ENCODE peak calls at places on chromosomes 16 and 17, in five cellular contexts. H, F, K, X and Z are unnamed samples. For H3K4me1, the result is how much of the 10 kb centered on the place peaks cover.

GRCh38 chr17:64146418-64147109 is 16.6 kb upstream of the ERN1 start:
- DNase-seq in X (peak), F (peak), K (peak), H (peak), Z (peak)

GRCh38 chr16:47753620-47754019 is 292.5 kb downstream of the PHKB start:
- DNase-seq in K (no peak), F (no peak), H (no peak), X (no peak), Z (no peak)

GRCh38 chr16:23081675-23082119 is 67.6 kb downstream of the USP31 start:
- DNase-seq in X (peak), H (no peak), K (no peak), F (no peak), Z (no peak)

GRCh38 chr17:57811633-57812280 is 38.1 kb downstream of the MRPS23 start:
- DNase-seq in K (no peak), X (no peak), F (no peak), H (no peak), Z (no peak)

GRCh38 chr16:70576431-70577255 is 53.0 kb downstream of the SF3B3 start:
- DNase-seq in H (no peak), F (no peak), K (peak), X (peak), Z (no peak)

GRCh38 chr17:72858826-72859495 is 233.5 kb downstream of the SLC39A11 start:
- DNase-seq in K (no peak), H (no peak), X (no peak), F (no peak), Z (no peak)

GRCh38 chr17:48335858-48336500 is 94.0 kb downstream of the SKAP1 start:
- DNase-seq in K (no peak), H (no peak), X (peak), F (no peak), Z (no peak)

GRCh38 chr16:22843856-22844255 is 29.9 kb downstream of the HS3ST2 start:
- DNase-seq in X (no peak), F (no peak), H (no peak), K (no peak), Z (no peak)

GRCh38 chr16:75789237-75789636 is 62.9 kb upstream of the CPHXL start:
- DNase-seq in F (no peak), H (no peak), X (peak), K (no peak), Z (no peak)

GRCh38 chr17:3710951-3711383 is 12.7 kb upstream of the HASPIN start:
- DNase-seq in X (peak), F (no peak), K (no peak), H (peak), Z (no peak)

GRCh38 chr16:17448640-17449638 is 21.8 kb downstream of the XYLT1 start:
- DNase-seq in K (no peak), X (no peak), H (no peak), F (peak), Z (no peak)

GRCh38 chr16:58462997-58463891 is 36.7 kb upstream of the NDRG4 start:
- DNase-seq in F (no peak), X (no peak), H (no peak), K (no peak), Z (no peak)

GRCh38 chr17:64449545-64449944 is 630 bp downstream of the MILR1 start:
- DNase-seq in X (no peak), H (no peak), K (no peak), F (no peak), Z (no peak)

GRCh38 chr17:61394630-61395408 is 4.8 kb upstream of the TBX2 start:
- DNase-seq in X (no peak), H (no peak), K (no peak), F (no peak), Z (no peak)

GRCh38 chr17:61419496-61420046 is 19.9 kb downstream of the TBX2 start:
- DNase-seq in X (no peak), H (no peak), K (no peak), F (no peak), Z (no peak)

GRCh38 chr17:66040402-66040801 is 151.5 kb downstream of the CEP112 start:
- DNase-seq in K (no peak), X (no peak), F (no peak), H (no peak), Z (no peak)

GRCh38 chr16:20401066-20401465 is 3.5 kb downstream of the PDILT start:
- DNase-seq in X (no peak), F (no peak), H (no peak), K (no peak), Z (no peak)

GRCh38 chr17:12349297-12349696 is 316.4 kb upstream of the MYOCD start:
- DNase-seq in H (no peak), F (no peak), X (no peak), K (no peak), Z (no peak)

GRCh38 chr17:51152766-51153209 is 571 bp upstream of the NME1 start:
- DNase-seq in H (no peak), K (peak), X (peak), F (no peak), Z (no peak)

GRCh38 chr16:24291932-24292331 is 35.8 kb downstream of the CACNG3 start:
- DNase-seq in X (no peak), H (no peak), K (no peak), F (no peak), Z (no peak)

GRCh38 chr16:87351320-87351698 is 32.3 kb downstream of the FBXO31 start:
- DNase-seq in H (no peak), F (no peak), X (no peak), K (no peak), Z (no peak)

GRCh38 chr16:18788828-18789514 is 1.2 kb downstream of the RPS15A start:
- DNase-seq in F (no peak), K (peak), H (no peak), X (no peak), Z (no peak)

GRCh38 chr17:56834380-56835258 is 668 bp downstream of the DGKE start:
- DNase-seq in F (peak), X (peak), H (peak), K (peak), Z (no peak)

GRCh38 chr17:67050476-67051154 is 6.3 kb downstream of the CACNG1 start:
- DNase-seq in K (no peak), F (no peak), X (no peak), H (no peak), Z (no peak)

GRCh38 chr17:5557485-5557884 is 26.8 kb downstream of the NLRP1 start:
- DNase-seq in H (no peak), X (no peak), F (no peak), K (no peak), Z (no peak)

GRCh38 chr17:42564815-42565522 is 1.9 kb upstream of the MLX start:
- DNase-seq in H (no peak), X (no peak), K (no peak), F (no peak), Z (no peak)

GRCh38 chr17:1109606-1110523 is 69.9 kb downstream of the ABR start:
- DNase-seq in K (peak), X (peak), F (peak), H (no peak), Z (no peak)

GRCh38 chr17:61583242-61583641 is 7.8 kb downstream of the NACA2 start:
- DNase-seq in F (no peak), H (no peak), X (peak), K (no peak), Z (no peak)

GRCh38 chr17:77594416-77595209 is 363.9 kb upstream of the TNRC6C start:
- DNase-seq in F (no peak), X (no peak), K (no peak), H (no peak), Z (no peak)

GRCh38 chr17:27471321-27472269 is 15.3 kb downstream of the KSR1 start:
- DNase-seq in F (no peak), H (no peak), K (no peak), X (peak), Z (no peak)

GRCh38 chr16:56107944-56108583 is 83.2 kb upstream of the GNAO1 start:
- DNase-seq in H (no peak), F (no peak), K (no peak), X (no peak), Z (no peak)

GRCh38 chr17:57597531-57598453 is 147.3 kb downstream of the CCDC182 start:
- DNase-seq in K (peak), F (peak), X (peak), H (no peak), Z (peak)

GRCh38 chr17:69213059-69213813 is 15.4 kb downstream of the ABCA10 start:
- DNase-seq in X (no peak), K (no peak), F (no peak), H (no peak), Z (no peak)

GRCh38 chr16:81505011-81505660 is 60.5 kb downstream of the CMIP start:
- DNase-seq in H (no peak), K (no peak), X (no peak), F (no peak), Z (no peak)

GRCh38 chr17:32626371-32626770 is 139.6 kb downstream of the CDK5R1 start:
- DNase-seq in X (no peak), K (no peak), H (no peak), F (no peak), Z (no peak)

GRCh38 chr17:68089881-68090280 is 54.3 kb downstream of the KPNA2 start:
- DNase-seq in H (no peak), X (peak), K (peak), F (no peak), Z (peak)

GRCh38 chr16:11297492-11298142 is 16.5 kb upstream of the PRM1 start:
- DNase-seq in K (peak), H (peak), F (peak), X (no peak), Z (peak)

GRCh38 chr16:2040031-2040430 is 7.6 kb downstream of the NTHL1 start:
- DNase-seq in H (no peak), X (no peak), F (no peak), K (peak), Z (no peak)
- H3K4me1 ChIP-seq in H (under half), X (under half), F (under half), K (half or more), Z (under half)

DNA sequence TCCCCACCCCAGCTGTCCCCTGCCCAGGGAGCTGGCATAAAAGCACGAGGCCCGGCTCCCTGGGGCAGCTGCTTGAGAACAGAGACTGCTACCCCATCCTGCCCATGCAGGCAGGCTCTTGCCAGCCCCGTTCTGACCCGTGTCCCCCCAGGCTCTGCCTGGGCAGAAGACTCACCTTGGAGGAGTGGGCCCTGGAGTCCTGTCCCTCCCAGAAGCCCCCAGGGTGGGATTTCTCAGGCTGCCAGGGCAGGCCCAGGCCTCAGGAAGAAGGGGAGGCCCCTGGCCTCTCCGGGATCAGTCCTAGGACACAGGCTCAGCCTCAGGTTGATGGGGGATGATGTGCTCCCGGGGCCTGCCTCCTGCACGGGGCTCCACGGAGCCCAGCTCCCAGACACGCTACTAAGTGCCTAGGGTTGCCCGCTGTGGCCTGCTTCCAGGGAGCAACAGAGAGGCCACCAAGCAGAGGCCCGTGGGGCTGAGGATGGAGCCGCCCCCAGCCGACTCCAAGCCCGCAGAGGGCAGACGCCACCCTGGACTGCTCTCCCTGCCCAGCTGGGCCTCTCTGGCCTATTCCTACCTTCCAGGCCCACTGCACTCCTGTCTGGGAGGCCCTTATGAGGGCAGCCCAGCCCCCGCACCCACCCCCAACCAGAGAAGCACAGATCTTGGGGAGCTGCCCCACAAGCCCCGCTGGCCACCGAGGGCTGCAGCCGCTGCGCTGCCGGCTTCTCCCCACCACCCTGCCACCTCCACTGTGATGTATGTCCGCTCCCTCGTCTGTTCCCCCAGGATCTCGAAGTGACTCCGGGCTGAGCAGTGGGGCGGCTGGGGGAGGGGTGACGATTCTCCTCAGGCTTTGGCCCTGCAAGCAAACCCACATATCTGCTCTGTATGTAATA is 1.7 kb downstream of the NME3 start:
- DNase-seq in K (no peak), H (no peak), F (no peak), X (no peak), Z (no peak)
- H3K4me3 ChIP-seq in K (peak), H (no peak), F (peak), X (no peak), Z (no peak)

GRCh38 chr17:74542727-74543383 is 3.1 kb downstream of the CD300C start:
- DNase-seq in H (no peak), X (no peak), K (no peak), F (no peak), Z (no peak)

GRCh38 chr17:74542166-74542565 is 3.7 kb downstream of the CD300C start:
- DNase-seq in K (no peak), H (no peak), F (no peak), X (no peak), Z (no peak)

GRCh38 chr17:74539281-74539820 is 6.6 kb downstream of the CD300C start:
- DNase-seq in K (no peak), H (no peak), F (no peak), X (no peak), Z (no peak)

GRCh38 chr17:74543406-74543805 is 2.5 kb downstream of the CD300C start:
- DNase-seq in K (no peak), X (no peak), F (no peak), H (no peak), Z (no peak)

DNA sequence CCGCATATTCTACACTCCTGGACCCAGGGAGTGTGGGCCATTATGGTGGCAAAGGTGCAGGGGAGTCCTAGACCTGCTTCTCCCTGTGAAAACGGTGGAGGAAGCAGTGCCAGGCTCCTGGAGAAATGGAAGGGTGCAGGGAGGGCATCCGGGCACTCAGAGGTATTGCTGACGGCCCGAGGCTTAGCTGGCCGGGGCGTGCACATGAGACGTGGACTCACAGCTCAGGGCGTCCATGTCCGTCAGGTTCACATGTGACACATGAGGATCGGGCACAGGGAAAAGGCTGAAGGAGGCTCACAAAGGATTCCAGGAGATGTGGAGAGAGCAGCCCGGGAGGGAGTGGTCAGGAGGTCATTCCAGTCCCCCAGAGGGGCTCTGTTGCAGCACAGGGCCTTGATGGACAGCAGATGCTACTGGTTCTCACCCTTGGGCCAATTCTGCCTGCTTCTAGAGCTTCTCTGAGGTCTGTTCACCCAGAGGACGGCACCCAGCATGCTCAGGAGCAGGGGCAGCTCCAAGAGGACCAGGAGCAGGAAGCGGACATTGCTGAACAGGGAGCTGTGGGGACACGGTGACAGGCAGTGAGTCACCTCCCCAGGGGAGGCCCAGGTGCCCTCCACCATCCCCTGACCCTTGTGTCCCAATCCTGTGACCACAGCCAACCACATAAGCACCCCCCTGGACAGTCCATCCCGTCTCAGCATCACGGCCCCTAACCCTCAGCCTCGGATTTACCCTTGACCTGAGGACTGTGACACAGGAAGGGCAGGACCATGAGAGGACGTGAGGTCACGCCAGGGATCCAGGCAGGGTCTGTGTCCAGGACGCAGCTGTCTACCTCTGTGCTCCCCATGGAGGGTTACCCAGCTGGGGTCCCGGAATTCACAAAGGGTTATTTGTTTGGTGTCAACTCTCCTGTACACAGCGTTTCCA is 4.5 kb downstream of the CD300C start:
- DNase-seq in X (no peak), F (no peak), H (no peak), K (no peak), Z (no peak)
- H3K4me1 ChIP-seq in X (under half), F (under half), H (under half), K (under half), Z (under half)

GRCh38 chr17:40416671-40417070 is 1.0 kb downstream of the TOP2A start:
- DNase-seq in F (no peak), H (no peak), K (no peak), X (no peak), Z (no peak)
- H3K4me3 ChIP-seq in F (no peak), H (no peak), K (peak), X (no peak), Z (no peak)

DNA sequence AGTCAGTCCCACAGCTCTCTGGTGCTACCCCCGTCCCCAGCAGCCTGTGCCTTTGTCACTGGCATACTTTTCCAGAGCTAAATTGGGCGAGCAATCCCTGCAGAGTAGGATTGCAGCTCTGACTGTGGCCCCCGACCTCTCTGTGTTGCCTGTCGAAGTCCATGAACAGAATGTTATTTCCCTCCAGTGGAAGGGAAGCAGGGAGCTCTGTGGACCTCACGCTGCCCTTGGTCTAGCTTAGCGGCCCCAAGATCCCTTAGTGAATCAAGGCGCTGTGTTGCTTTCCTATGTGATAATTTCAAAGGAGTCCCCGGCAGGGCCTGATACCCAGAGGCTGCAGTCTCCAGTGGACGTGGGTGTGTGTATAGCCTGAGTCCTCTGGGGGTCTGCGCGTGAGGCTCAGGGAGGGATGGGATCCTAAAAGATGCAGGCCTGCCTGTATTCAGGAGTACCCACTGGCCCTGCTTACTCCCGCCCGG is 15.5 kb upstream of the CD300A start:
- DNase-seq in F (no peak), X (no peak), H (no peak), K (no peak), Z (peak)
- H3K4me1 ChIP-seq in F (half or more), X (under half), H (under half), K (under half), Z (under half)

DNA sequence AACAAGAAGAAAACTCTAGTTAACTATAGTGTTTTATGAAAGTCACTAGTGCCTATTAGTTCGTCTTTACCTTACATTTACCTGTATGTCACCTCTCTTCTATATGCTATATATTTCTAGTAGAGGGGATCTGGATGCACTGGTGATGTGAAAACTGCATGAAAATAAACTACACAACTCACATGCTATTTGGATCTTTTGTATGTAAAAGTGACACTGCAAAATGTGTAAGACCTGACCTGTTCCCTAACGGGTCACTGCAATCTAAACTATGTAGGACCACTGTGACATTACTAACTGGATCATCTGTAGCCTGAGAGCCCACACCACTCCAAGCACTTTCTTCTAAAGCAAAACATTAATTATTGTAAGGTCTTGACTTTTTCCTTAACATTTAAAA is 1.7 kb downstream of the BLMH start:
- DNase-seq in X (no peak), K (no peak), H (no peak), F (no peak), Z (no peak)
- H3K4me3 ChIP-seq in X (no peak), K (no peak), H (no peak), F (peak), Z (no peak)